ENCODE peak calls at places on chromosomes 4 and X, in six cellular contexts. A is OCI-LY7, P is left ventricle myocardium inferior, V is uterus, F is left lung, G is ascending aorta. W is an unnamed sample. For H3K4me1, the result is how much of the 10 kb centered on the place peaks cover.

GRCh38 chrX:1500701-1501624 is 36.0 kb downstream of the P2RY8 start:
- DNase-seq in A (peak), P (no peak), V (no peak), F (no peak), G (no peak), W (no peak)

GRCh38 chr4:155569960-155570515 is 96.6 kb upstream of the GUCY1A1 start:
- DNase-seq in A (no peak), P (no peak), V (no peak), F (no peak), G (no peak), W (no peak)

GRCh38 chrX:136781180-136781797 is 557 bp upstream of the ARHGEF6 start:
- DNase-seq in A (peak), P (peak), V (no peak), F (no peak), G (no peak), W (no peak)

GRCh38 chrX:29858714-29859113 is 356.6 kb upstream of the MAGEB2 start:
- DNase-seq in A (no peak), P (no peak), V (no peak), F (no peak), G (no peak), W (no peak)

GRCh38 chr4:185794637-185795036 is 17.4 kb downstream of the SORBS2 start:
- DNase-seq in A (no peak), P (no peak), V (no peak), F (no peak), G (no peak), W (no peak)

GRCh38 chr4:37754410-37755185 is 68.4 kb upstream of the RELL1 start:
- DNase-seq in A (no peak), P (no peak), V (no peak), F (no peak), G (no peak), W (no peak)

GRCh38 chrX:129682979-129683378 is 28.2 kb upstream of the APLN start:
- DNase-seq in A (no peak), P (no peak), V (no peak), F (no peak), G (no peak), W (no peak)

GRCh38 chr4:26858947-26859401 is 1.7 kb upstream of the STIM2 start:
- DNase-seq in A (peak), P (no peak), V (no peak), F (no peak), G (no peak), W (no peak)

GRCh38 chr4:3314706-3315260 is 22.0 kb downstream of the RGS12 start:
- DNase-seq in A (no peak), P (no peak), V (no peak), F (peak), G (no peak), W (no peak)

GRCh38 chrX:129980540-129981206 is 1.8 kb upstream of the BCORL1 start:
- DNase-seq in A (no peak), P (peak), V (peak), F (peak), G (no peak), W (peak)

GRCh38 chrX:38552721-38553120 is 8.6 kb upstream of the TSPAN7 start:
- DNase-seq in A (no peak), P (no peak), V (no peak), F (no peak), G (no peak), W (no peak)

GRCh38 chrX:149312936-149313432 is 192.1 kb downstream of the IDS start:
- DNase-seq in A (no peak), P (no peak), V (no peak), F (no peak), G (no peak), W (no peak)

GRCh38 chr4:74016068-74016467 is 17.6 kb upstream of the CXCL5 start:
- DNase-seq in A (no peak), P (no peak), V (no peak), F (no peak), G (no peak), W (no peak)

GRCh38 chrX:23673108-23673507 is 5.8 kb downstream of the PRDX4 start:
- DNase-seq in A (no peak), P (no peak), V (no peak), F (no peak), G (no peak), W (no peak)

GRCh38 chr4:153022233-153022632 is 86.1 kb downstream of the FHDC1 start:
- DNase-seq in A (no peak), P (no peak), V (no peak), F (peak), G (no peak), W (no peak)

GRCh38 chr4:42649870-42650269 is 7.0 kb downstream of the ATP8A1 start:
- DNase-seq in A (no peak), P (no peak), V (no peak), F (no peak), G (no peak), W (no peak)

GRCh38 chr4:56671860-56672259 is 9.2 kb downstream of the HOPX start:
- DNase-seq in A (no peak), P (no peak), V (no peak), F (no peak), G (no peak), W (no peak)

GRCh38 chrX:88604433-88605221 is 142.4 kb upstream of the CPXCR1 start:
- DNase-seq in A (no peak), P (no peak), V (no peak), F (no peak), G (no peak), W (no peak)

GRCh38 chr4:93444860-93445259 is 383.7 kb upstream of the ATOH1 start:
- DNase-seq in A (no peak), P (no peak), V (no peak), F (no peak), G (no peak), W (no peak)

GRCh38 chrX:29496636-29497180 is 718.7 kb upstream of the MAGEB2 start:
- DNase-seq in A (no peak), P (no peak), V (no peak), F (no peak), G (no peak), W (no peak)

GRCh38 chr4:89312066-89312465 is 4.5 kb upstream of the GPRIN3 start:
- DNase-seq in A (no peak), P (no peak), V (no peak), F (no peak), G (no peak), W (no peak)

GRCh38 chr4:117001077-117001476 is 84.3 kb downstream of the TRAM1L1 start:
- DNase-seq in A (no peak), P (no peak), V (no peak), F (no peak), G (no peak), W (no peak)

GRCh38 chr4:110092646-110093045 is 105.8 kb downstream of the ELOVL6 start:
- DNase-seq in A (no peak), P (no peak), V (no peak), F (no peak), G (no peak), W (no peak)

GRCh38 chrX:26788402-26788998 is 572.5 kb downstream of the MAGEB5 start:
- DNase-seq in A (no peak), P (no peak), V (no peak), F (no peak), G (no peak), W (no peak)

GRCh38 chrX:154074199-154074598 is 23.3 kb downstream of the MECP2 start:
- DNase-seq in A (no peak), P (no peak), V (no peak), F (no peak), G (no peak), W (no peak)

GRCh38 chr4:67522851-67523671 is 22.2 kb downstream of the CENPC start:
- DNase-seq in A (no peak), P (no peak), V (no peak), F (no peak), G (no peak), W (no peak)

GRCh38 chr4:15495621-15496020 is 25.9 kb downstream of the CC2D2A start:
- DNase-seq in A (no peak), P (no peak), V (no peak), F (no peak), G (no peak), W (no peak)

GRCh38 chr4:37970702-37971101 is 10.5 kb downstream of the PTTG2 start:
- DNase-seq in A (peak), P (peak), V (peak), F (peak), G (peak), W (peak)

GRCh38 chr4:176753049-176753448 is 39.7 kb downstream of the VEGFC start:
- DNase-seq in A (no peak), P (no peak), V (no peak), F (no peak), G (no peak), W (no peak)

GRCh38 chrX:45986971-45987370 is 558.2 kb downstream of the ZNF674 start:
- DNase-seq in A (no peak), P (no peak), V (no peak), F (no peak), G (no peak), W (no peak)

GRCh38 chr4:95636061-95636460 is 87.3 kb upstream of the UNC5C start:
- DNase-seq in A (no peak), P (no peak), V (no peak), F (no peak), G (no peak), W (no peak)

DNA sequence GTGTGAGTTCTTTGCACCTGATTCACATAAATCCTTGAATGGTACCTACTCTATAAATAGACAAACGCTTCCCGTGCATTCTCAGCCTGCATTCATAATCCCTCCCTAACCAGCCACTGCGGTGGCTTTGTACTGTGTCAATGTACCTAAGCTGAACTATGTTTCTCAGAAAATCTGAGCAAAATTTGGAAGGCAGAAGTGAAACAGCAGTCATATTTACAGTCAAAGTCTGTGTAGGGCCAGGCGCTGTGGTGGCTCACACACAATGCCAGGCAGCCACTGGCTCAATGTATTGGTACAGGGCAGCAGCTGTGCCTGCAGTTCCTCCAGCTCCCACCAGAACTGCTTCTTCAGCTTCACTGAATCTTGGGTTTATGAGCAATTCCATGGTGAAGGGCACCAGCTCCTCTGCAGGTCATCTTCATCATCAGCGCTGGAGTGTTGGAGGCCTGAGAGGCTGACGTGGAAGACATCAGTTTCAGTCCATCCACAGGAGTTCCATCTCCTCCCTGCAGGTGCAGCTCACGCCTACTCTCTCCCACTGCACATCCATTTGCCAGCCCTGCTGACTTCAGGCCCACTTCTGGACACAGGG is 32.3 kb upstream of the IRF2 start:
- DNase-seq in A (peak), P (no peak), V (no peak), F (no peak), G (no peak), W (no peak)
- TF ChIP-seq CTCF in A (peak), P (no peak), V (no peak), F (peak), G (no peak), W (no peak)

DNA sequence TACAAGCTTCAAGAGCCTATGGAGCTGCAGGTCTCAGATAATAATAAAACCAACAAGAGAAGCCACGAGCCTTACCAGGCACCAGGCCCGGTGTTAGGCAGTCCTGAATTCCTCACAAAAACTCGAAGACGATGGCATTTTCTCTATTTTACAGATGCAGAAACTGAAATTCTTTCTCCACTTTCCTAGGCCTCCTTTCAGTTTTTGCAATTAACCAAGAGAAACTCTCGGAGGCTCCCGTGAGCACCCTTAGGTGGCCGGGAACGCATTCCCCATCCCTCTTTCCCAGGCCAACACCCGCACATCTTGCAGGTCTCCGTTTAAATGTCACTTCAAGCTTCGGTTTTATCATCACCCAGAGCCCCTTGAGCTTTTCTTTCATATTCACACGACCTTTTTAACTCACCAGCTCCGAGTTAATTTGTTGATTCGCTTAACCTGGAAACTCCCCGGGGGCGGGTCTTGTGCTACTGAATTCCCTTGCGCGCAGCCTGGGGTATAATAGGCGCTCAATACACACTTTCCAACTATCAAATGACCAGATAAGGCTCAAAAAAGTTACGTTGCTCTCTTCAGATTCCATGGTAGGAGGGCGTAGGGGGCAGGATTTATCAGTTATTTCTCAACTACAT is 6.2 kb upstream of the GSX2 start:
- DNase-seq in A (no peak), P (no peak), V (no peak), F (no peak), G (no peak), W (no peak)
- H3K4me1 ChIP-seq in A (under half), P (under half), V (under half), F (under half), G (under half), W (under half)

DNA sequence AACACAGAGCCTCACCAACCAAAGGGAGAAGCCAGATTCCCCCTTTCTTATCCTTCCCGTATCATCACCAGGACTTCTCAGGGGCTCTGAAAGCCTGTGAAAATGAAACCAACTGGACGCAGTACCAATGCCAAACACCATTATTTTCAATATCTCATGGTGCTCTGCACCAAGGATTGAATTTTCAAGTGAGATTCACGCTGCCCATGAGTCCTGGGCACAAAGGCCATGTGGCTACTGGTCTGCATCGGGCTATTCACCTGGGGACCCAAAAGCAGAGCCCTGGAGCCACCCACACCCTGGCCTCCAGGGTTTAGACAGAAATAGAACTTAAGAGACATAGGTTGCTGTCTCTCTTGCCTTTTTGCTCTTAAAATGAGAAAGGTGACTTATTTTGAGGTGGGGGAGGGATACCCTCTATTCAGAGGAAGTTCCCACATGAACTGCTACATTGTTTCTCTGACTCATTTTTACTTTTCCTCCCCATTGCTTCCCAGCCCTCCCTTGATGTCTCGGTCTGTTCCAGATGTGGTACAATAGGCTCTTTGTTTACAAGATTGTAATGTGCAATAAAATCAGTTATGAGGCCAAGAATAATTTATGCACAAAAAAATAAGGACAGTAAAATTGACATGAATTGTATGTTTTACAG is 55.4 kb downstream of the MAML3 start:
- DNase-seq in A (no peak), P (no peak), V (no peak), F (no peak), G (no peak), W (no peak)
- H3K4me3 ChIP-seq in A (no peak), P (peak), V (peak), F (peak), G (peak), W (no peak)

DNA sequence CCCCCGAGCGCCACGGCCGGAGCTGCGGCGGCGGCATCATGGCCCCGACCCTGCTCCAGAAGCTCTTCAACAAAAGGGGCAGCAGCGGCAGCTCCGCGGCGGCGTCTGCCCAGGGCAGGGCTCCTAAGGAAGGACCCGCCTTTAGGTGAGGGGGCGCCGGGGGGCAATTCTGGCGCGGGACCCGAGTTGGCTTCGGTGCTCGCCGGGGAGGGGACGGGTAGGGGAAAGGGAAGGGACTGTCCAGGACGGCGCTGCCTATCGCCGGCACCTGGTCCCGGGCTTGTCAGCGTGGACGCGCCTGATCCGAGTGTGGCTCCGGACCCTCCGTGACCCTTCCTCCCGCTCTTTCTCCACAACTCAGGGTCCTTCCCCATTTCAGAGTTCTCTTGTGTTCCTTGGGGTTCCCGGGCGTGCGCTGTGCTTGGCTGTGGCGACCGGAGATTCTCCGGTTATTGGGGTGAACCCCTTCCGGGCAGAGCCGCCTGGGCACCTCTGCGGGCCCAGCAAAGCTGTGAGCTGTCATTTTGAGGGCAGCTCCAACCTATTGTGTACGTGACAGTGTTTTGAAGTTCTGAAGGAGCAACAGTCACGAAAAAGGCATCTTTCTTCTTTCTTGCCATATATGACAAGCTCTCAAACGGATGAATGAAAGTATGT is 477 bp downstream of the FNIP2 start:
- DNase-seq in A (no peak), P (peak), V (peak), F (peak), G (no peak), W (peak)
- TF ChIP-seq CTCF in A (no peak), P (no peak), V (no peak), F (no peak), G (no peak), W (no peak)

DNA sequence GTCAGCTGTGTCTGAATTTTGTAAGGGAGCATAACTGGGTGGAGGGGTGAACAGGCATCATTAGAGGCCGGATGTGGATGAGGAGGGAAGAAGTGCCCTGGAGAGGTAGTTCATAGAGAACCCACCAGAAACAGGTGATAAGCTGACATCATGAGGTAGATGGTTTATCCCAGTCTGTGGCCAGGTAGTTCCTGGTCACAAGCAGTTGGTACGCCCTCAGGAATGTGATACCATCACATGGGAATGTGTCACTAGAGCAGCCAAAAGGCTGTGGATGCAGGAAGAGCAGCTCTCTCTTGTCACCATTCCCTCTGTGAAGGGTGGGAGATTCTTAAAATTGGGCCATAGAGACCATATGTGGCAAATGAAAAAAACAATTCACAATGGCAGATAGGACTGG is 21.9 kb downstream of the MSN start:
- DNase-seq in A (no peak), P (no peak), V (no peak), F (no peak), G (no peak), W (no peak)
- H3K4me1 ChIP-seq in A (half or more), P (half or more), V (under half), F (half or more), G (under half), W (under half)

DNA sequence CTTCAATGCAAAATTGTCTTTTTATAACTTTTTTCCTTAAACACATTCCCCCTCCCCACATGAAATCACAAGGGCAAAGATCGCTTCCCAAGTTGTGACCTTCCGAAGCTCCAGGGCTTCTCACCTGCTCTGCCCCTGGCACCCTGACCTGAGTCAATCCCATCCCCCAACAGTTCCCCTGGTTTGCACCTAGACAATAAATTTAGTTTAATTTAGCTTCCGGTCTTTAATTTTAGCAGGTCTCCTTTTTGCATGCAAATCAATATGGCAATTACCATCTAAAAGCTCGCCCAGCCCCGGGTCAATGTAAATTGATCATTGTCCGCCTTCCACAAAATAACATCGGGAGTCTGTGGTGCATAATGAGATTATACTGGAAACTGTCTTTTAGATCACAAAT is 6.8 kb downstream of the BCOR start:
- DNase-seq in A (no peak), P (no peak), V (no peak), F (no peak), G (no peak), W (peak)
- H3K4me3 ChIP-seq in A (peak), P (peak), V (peak), F (peak), G (peak), W (peak)

W was measured in pancreas.